ENCODE peak calls at places on chromosomes 12 and 14, in eight cellular contexts. C is HCT116, I is cardiac muscle cell, L is AG09319, Z is pancreas, V is fibroblast of pulmonary artery, H is activated B cell treated with CpG ODN at 0.5 μM for 24 hours, X is transverse colon. F is an unnamed sample.

GRCh38 chr14:100644784-100645183 is 57.6 kb upstream of the BEGAIN start:
- DNase-seq in X (no peak), H (no peak), V (no peak), Z (no peak), I (no peak), L (no peak), C (no peak), F (no peak)

GRCh38 chr14:63266106-63266505 is 52.6 kb downstream of the GPHB5 start:
- DNase-seq in L (no peak), X (no peak), V (no peak), Z (no peak), I (no peak), C (no peak), H (no peak), F (no peak)

GRCh38 chr12:62720661-62721330 is 214.2 kb downstream of the PPM1H start:
- DNase-seq in C (no peak), Z (no peak), H (no peak), V (peak), X (no peak), I (peak), L (peak), F (no peak)

GRCh38 chr12:101455685-101456084 is 19.5 kb upstream of the SPIC start:
- DNase-seq in L (no peak), I (no peak), Z (no peak), H (no peak), V (no peak), C (no peak), X (no peak), F (no peak)

GRCh38 chr14:24307575-24308341 is at the start of gene CIDEB:
- DNase-seq in V (peak), C (no peak), H (peak), L (no peak), I (peak), X (peak), Z (peak), F (peak)

GRCh38 chr12:15629761-15630160 is 159.4 kb downstream of the EPS8 start:
- DNase-seq in H (no peak), X (no peak), V (peak), C (no peak), Z (no peak), L (no peak), I (peak), F (no peak)

GRCh38 chr14:68551045-68551683 is 241.7 kb downstream of the ZFP36L1 start:
- DNase-seq in V (no peak), L (no peak), Z (peak), I (no peak), C (no peak), H (no peak), X (no peak), F (no peak)

GRCh38 chr12:42482086-42482819 is 107.3 kb downstream of the PRICKLE1 start:
- DNase-seq in I (peak), C (no peak), Z (peak), X (no peak), V (peak), L (no peak), H (no peak), F (no peak)

GRCh38 chr12:39145175-39145999 is 240.0 kb upstream of the CPNE8 start:
- DNase-seq in Z (peak), X (peak), L (no peak), I (peak), C (no peak), V (peak), H (no peak), F (peak)

GRCh38 chr12:132049876-132050275 is 94.2 kb downstream of the DDX51 start:
- DNase-seq in I (no peak), H (no peak), X (no peak), V (no peak), C (no peak), L (no peak), Z (peak), F (no peak)

GRCh38 chr14:95433094-95433478 is 83.4 kb downstream of the SYNE3 start:
- DNase-seq in L (no peak), I (no peak), Z (no peak), H (no peak), C (no peak), X (no peak), V (no peak), F (no peak)

GRCh38 chr12:108833355-108833733 is 24.0 kb downstream of the SSH1 start:
- DNase-seq in X (no peak), V (peak), C (peak), I (peak), L (no peak), Z (no peak), H (no peak), F (no peak)

GRCh38 chr12:113862570-113863454 is 103.3 kb downstream of the RBM19 start:
- DNase-seq in L (peak), V (peak), C (no peak), I (peak), H (no peak), X (no peak), Z (no peak), F (no peak)

GRCh38 chr14:20332946-20333782 is at the start of gene CCNB1IP1:
- DNase-seq in L (peak), Z (peak), C (peak), X (peak), H (no peak), V (peak), I (peak), F (peak)

GRCh38 chr12:459430-460258 is at the start of gene B4GALNT3:
- DNase-seq in H (peak), L (no peak), I (peak), C (peak), Z (peak), X (peak), V (peak), F (peak)

GRCh38 chr14:33966276-33966675 is 15.4 kb upstream of the EGLN3 start:
- DNase-seq in L (no peak), C (no peak), X (no peak), V (no peak), I (no peak), H (no peak), Z (no peak), F (no peak)

GRCh38 chr14:90330203-90331196 is 1.2 kb downstream of the NRDE2 start:
- DNase-seq in X (no peak), V (no peak), L (no peak), Z (no peak), I (no peak), H (no peak), C (no peak), F (no peak)

GRCh38 chr12:64459388-64460024 is 7.6 kb downstream of the TBK1 start:
- DNase-seq in L (no peak), I (no peak), Z (no peak), C (no peak), X (no peak), H (no peak), V (no peak), F (no peak)

GRCh38 chr14:81323621-81324400 is 76.3 kb downstream of the STON2 start:
- DNase-seq in L (no peak), X (peak), I (no peak), H (no peak), Z (no peak), V (no peak), C (peak), F (peak)

GRCh38 chr14:35405304-35405996 is 901 bp upstream of the NFKBIA start:
- DNase-seq in C (no peak), L (no peak), Z (no peak), H (no peak), X (peak), V (no peak), I (no peak), F (no peak)

GRCh38 chr12:31715283-31715825 is 13.5 kb downstream of the AMN1 start:
- DNase-seq in X (no peak), L (no peak), Z (no peak), I (peak), H (no peak), V (peak), C (no peak), F (no peak)

GRCh38 chr14:67241416-67242362 is at the start of gene PALS1:
- DNase-seq in C (peak), L (peak), H (peak), V (peak), Z (peak), I (peak), X (no peak), F (peak)

GRCh38 chr14:74299061-74299545 is 3.6 kb downstream of the ABCD4 start:
- DNase-seq in Z (no peak), I (peak), V (peak), L (no peak), C (peak), X (no peak), H (no peak), F (no peak)

GRCh38 chr12:78787576-78787975 is 77.0 kb upstream of the SYT1 start:
- DNase-seq in Z (no peak), I (peak), X (no peak), L (no peak), H (no peak), V (peak), C (no peak), F (no peak)

GRCh38 chr12:79012616-79013015 is 148.0 kb downstream of the SYT1 start:
- DNase-seq in I (no peak), L (no peak), V (no peak), X (no peak), Z (no peak), H (no peak), C (no peak), F (no peak)

GRCh38 chr12:68761442-68761812 is 15.5 kb downstream of the SLC35E3 start:
- DNase-seq in H (no peak), L (no peak), C (no peak), X (no peak), I (no peak), Z (no peak), V (no peak), F (no peak)

GRCh38 chr14:100677925-100678765 is 48.5 kb upstream of the DLK1 start:
- DNase-seq in H (no peak), C (no peak), V (peak), X (peak), Z (no peak), L (no peak), I (peak), F (no peak)

GRCh38 chr12:107405436-107405835 is 280.2 kb upstream of the PWP1 start:
- DNase-seq in I (no peak), X (no peak), V (no peak), C (no peak), L (no peak), Z (no peak), H (no peak), F (no peak)

GRCh38 chr12:131063427-131063826 is 109.7 kb downstream of the ADGRD1 start:
- DNase-seq in H (no peak), L (no peak), C (no peak), Z (no peak), V (no peak), X (no peak), I (no peak), F (no peak)

GRCh38 chr14:101169267-101169666 is 265.7 kb upstream of the RTL1 start:
- DNase-seq in X (no peak), V (no peak), I (no peak), L (no peak), Z (no peak), H (no peak), C (no peak), F (no peak)

GRCh38 chr14:105286759-105287144 is 14.0 kb downstream of the BRF1 start:
- DNase-seq in I (no peak), C (no peak), Z (peak), L (no peak), V (no peak), X (no peak), H (no peak), F (no peak)

GRCh38 chr12:57254506-57255280 is 3.7 kb upstream of the STAC3 start:
- DNase-seq in Z (no peak), L (no peak), C (no peak), X (no peak), H (no peak), I (no peak), V (no peak), F (no peak)

DNA sequence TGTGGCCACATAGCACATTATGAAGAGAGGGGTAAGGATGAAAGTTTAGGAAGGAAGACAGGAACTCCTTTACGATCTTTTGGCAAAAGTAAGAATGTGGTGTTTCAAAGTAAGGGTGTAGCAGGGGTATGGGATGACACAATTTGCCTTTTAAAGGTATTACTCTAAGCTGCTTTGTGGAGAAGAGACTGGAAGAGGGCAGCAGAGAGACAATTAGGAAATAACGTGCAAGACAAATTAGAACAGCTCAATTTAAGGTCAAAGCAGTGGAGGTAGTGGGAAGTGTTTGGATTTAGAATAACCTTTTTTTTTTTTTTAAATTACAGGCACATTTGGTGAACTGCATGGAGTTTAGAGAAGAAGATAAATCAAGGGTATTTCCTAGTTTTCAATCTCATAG is 342.6 kb downstream of the NOVA1 start:
- DNase-seq in C (no peak), Z (no peak), X (no peak), V (peak), H (no peak), L (no peak), I (peak), F (no peak)
- TF ChIP-seq CTCF in C (no peak), Z (no peak), X (peak), V (peak), H (no peak), L (peak), I (peak), F (peak)

DNA sequence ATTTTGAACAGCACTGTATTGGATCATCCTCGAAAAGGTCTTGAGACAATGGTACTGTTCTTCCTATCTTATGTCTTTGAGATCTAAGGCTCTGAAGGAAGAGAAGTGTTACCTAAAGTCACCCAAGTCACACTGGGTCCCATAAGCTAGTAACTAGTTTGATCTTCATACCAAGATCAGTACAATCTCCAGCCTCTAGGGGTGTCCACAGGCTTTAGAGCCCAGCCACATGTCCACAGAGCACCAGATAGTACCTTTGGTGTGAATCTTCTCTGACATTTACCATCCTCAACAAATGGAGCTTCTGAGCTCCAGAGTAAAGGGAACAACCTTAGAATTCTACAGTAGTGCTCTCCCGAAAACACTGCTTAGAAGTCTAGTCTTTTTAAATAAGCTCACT is 78.7 kb downstream of the KSR2 start:
- DNase-seq in I (no peak), V (no peak), L (no peak), X (no peak), Z (no peak), H (no peak), C (no peak), F (no peak)
- TF ChIP-seq CTCF in I (no peak), V (no peak), L (no peak), X (no peak), Z (no peak), H (no peak), C (peak), F (peak)

GRCh38 chr14:94312481-94313246 is 10.5 kb downstream of the SERPINA6 start:
- DNase-seq in L (no peak), H (no peak), X (no peak), I (no peak), C (no peak), Z (no peak), V (no peak), F (no peak)
- TF ChIP-seq CTCF in L (no peak), H (no peak), X (no peak), I (no peak), C (no peak), Z (no peak), V (no peak), F (no peak)

GRCh38 chr14:39034481-39035296 is 68.3 kb downstream of the SEC23A start:
- DNase-seq in H (no peak), L (no peak), V (peak), X (no peak), Z (no peak), C (no peak), I (peak), F (no peak)
- TF ChIP-seq CTCF in H (no peak), L (peak), V (peak), X (peak), Z (no peak), C (no peak), I (peak), F (peak)

GRCh38 chr12:90250766-90251165 is 542.1 kb upstream of the ATP2B1 start:
- DNase-seq in C (no peak), V (peak), L (no peak), I (peak), X (no peak), Z (no peak), H (no peak), F (no peak)

GRCh38 chr12:90250041-90250440 is 541.4 kb upstream of the ATP2B1 start:
- DNase-seq in C (no peak), H (no peak), Z (no peak), X (no peak), V (no peak), L (no peak), I (no peak), F (no peak)

GRCh38 chr12:90253142-90253541 is 544.5 kb upstream of the ATP2B1 start:
- DNase-seq in L (no peak), X (no peak), H (no peak), V (no peak), Z (no peak), I (no peak), C (no peak), F (no peak)

GRCh38 chr12:90257927-90258624 is 549.4 kb upstream of the ATP2B1 start:
- DNase-seq in H (no peak), L (no peak), Z (no peak), X (no peak), C (no peak), I (no peak), V (no peak), F (no peak)

DNA sequence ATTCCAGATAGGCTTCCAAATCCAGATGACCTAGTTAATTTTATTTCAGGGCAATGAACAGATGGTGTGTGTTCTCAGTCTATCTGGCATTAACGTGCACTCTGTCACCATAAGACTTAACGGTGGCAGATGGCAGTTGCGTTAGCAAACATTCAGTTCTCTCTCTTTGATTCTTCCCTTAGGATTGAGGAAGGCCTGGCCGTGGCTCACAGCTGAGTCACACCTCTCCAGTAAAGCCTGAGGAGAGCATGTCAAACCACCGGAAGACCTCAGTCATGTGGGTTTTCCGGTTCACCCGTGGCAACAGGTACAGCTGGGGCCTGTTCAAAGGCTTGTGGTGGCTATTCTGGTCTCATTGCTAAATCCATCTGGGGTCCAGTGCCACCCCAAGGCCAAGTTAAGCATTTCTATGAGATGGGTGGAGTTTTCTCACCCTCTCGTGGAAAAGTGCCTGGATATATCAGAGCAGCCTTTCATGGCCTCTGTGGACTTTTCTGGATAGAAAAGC is 545.1 kb upstream of the ATP2B1 start:
- DNase-seq in X (peak), I (peak), H (peak), V (peak), L (no peak), Z (peak), C (peak), F (no peak)
- TF ChIP-seq CTCF in X (peak), I (peak), H (no peak), V (peak), L (peak), Z (no peak), C (peak), F (no peak)

GRCh38 chr12:45462506-45462905 is 246.6 kb downstream of the ANO6 start:
- DNase-seq in H (no peak), V (no peak), I (no peak), L (no peak), X (no peak), Z (no peak), C (no peak), F (no peak)

GRCh38 chr12:45468751-45469615 is 253.1 kb downstream of the ANO6 start:
- DNase-seq in L (no peak), Z (no peak), H (no peak), I (no peak), V (no peak), X (no peak), C (no peak), F (no peak)

GRCh38 chr12:45469902-45470301 is 254.0 kb downstream of the ANO6 start:
- DNase-seq in V (no peak), Z (no peak), X (no peak), L (no peak), H (no peak), C (no peak), I (no peak), F (no peak)

GRCh38 chr12:45458854-45459807 is 243.2 kb downstream of the ANO6 start:
- DNase-seq in L (no peak), Z (no peak), C (no peak), H (no peak), I (peak), X (no peak), V (peak), F (no peak)

GRCh38 chr12:45464699-45465098 is 248.8 kb downstream of the ANO6 start:
- DNase-seq in X (no peak), I (peak), Z (no peak), V (peak), L (no peak), H (no peak), C (peak), F (no peak)
- TF ChIP-seq CTCF in X (no peak), I (peak), Z (no peak), V (peak), L (no peak), H (no peak), C (peak), F (peak)